ENCODE peak calls at places on chromosomes 16 and 17, in six cellular contexts. F, G, K, O, E and D are unnamed samples.

GRCh38 chr17:40777971-40778370 is 4.4 kb downstream of the KRT27 start:
- DNase-seq in F (no peak), G (no peak), K (no peak), O (no peak), E (no peak), D (no peak)

GRCh38 chr17:44865231-44865660 is 17.6 kb downstream of the HIGD1B start:
- DNase-seq in F (peak; percentile 59), G (peak; percentile 81), K (peak; percentile 90), O (peak; percentile 77), E (peak; percentile 69), D (peak; percentile 64)

GRCh38 chr16:75192606-75193264 is 14.2 kb downstream of the CTRB2 start:
- DNase-seq in F (no peak), G (no peak), K (no peak), O (no peak), E (no peak), D (no peak)

GRCh38 chr17:17269926-17270773 is 10.9 kb downstream of the COPS3 start:
- DNase-seq in F (no peak), G (peak; percentile 47), K (peak; percentile 84), O (peak; percentile 17), E (no peak), D (no peak)

GRCh38 chr17:44438634-44439033 is 49.2 kb upstream of the ITGA2B start:
- DNase-seq in F (no peak), G (no peak), K (peak; percentile 76), O (peak; percentile 4), E (peak; percentile 18), D (no peak)

GRCh38 chr16:16867994-16868393 is 489.1 kb downstream of the NPIPA7 start:
- DNase-seq in F (no peak), G (no peak), K (peak; percentile 79), O (no peak), E (no peak), D (no peak)

GRCh38 chr17:39628655-39629493 is 2.1 kb downstream of the PPP1R1B start:
- DNase-seq in F (no peak), G (no peak), K (peak; percentile 58), O (no peak), E (peak; percentile 89), D (no peak)

GRCh38 chr16:1787322-1788094 is 4.7 kb downstream of the NUBP2 start:
- DNase-seq in F (peak; percentile 32), G (no peak), K (no peak), O (no peak), E (no peak), D (no peak)

GRCh38 chr16:54125751-54126655 is 160.6 kb downstream of the IRX3 start:
- DNase-seq in F (no peak), G (no peak), K (no peak), O (no peak), E (no peak), D (no peak)

GRCh38 chr16:89572478-89573205 is 2.9 kb upstream of the CPNE7 start:
- DNase-seq in F (no peak), G (no peak), K (no peak), O (peak; percentile 33), E (no peak), D (no peak)

GRCh38 chr16:89575247-89576172 is at the start of gene CPNE7:
- DNase-seq in F (no peak), G (peak; percentile 57), K (peak; percentile 73), O (no peak), E (no peak), D (no peak)

GRCh38 chr16:89576173-89577054 is 856 bp downstream of the CPNE7 start:
- DNase-seq in F (no peak), G (no peak), K (no peak), O (no peak), E (no peak), D (no peak)

GRCh38 chr16:89573826-89574680 is 1.5 kb upstream of the CPNE7 start:
- DNase-seq in F (no peak), G (no peak), K (no peak), O (no peak), E (no peak), D (no peak)

DNA sequence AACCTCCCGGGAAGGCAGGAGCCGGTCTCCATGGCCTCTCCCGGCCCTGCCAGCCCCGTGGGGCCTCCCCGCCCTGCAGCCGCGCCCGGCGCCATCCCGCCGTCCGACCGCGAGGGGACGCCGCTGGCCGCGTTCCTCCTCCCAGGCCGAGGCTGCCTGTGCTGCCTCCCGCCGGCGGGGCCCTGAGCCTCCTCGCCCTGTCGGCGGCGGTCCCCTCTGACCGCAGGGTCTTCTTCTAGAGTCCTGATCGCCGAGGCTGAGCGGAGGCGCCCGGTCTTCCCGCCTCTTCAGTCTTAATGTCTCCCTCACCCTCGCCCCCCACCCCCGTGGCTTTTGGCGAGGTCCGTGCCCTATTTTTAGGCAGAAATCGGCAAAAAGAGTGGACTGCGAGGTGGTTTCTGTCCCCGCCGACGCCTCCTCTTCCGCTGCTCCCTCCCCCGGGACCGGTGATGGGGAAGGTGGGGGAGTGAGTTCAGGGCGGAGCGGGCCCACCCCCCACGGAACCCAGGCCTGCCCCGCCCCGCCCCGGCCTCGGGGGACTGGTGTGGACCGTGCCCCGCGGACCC is 794 bp upstream of the CPNE7 start:
- DNase-seq in F (no peak), G (peak; percentile 64), K (peak; percentile 94), O (peak; percentile 61), E (peak; percentile 72), D (peak; percentile 46)
- H3K4me3 ChIP-seq in F (no peak overlapping the region), G (peak overlapping the region; percentile 86), K (peak overlapping the region; percentile 68), O (peak overlapping the region; percentile 42), E (no peak overlapping the region), D (peak overlapping the region; percentile 45)

DNA sequence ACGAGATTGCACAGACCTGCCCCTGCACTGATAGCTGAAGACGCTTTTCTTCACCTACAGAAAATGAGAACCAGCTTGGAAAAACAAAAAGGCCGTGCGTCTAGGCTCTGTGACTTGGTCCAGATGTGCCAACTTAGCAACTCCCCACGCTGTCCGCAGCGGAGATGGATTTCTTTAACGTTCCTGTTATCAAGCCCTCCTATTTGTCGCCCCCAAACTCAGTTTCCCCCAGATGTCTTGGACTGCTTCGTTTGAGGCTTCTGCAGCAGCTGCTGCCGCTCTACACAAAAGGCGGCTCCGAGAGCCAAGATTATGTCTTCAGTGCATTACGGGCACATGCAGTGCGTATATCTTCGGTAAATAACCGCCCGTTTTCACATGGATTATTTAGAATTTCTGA is 240.5 kb upstream of the ZFHX3 start:
- DNase-seq in F (no peak), G (no peak), K (no peak), O (no peak), E (no peak), D (no peak)
- TF ChIP-seq CTCF in F (no peak), G (no peak), K (no peak), O (no peak), E (no peak), D (no peak)

GRCh38 chr17:79748296-79749099 is 17.8 kb downstream of the ENPP7 start:
- DNase-seq in F (no peak), G (no peak), K (peak; percentile 64), O (no peak), E (no peak), D (no peak)

GRCh38 chr17:79749958-79750357 is 19.2 kb downstream of the ENPP7 start:
- DNase-seq in F (no peak), G (no peak), K (no peak), O (no peak), E (no peak), D (no peak)

GRCh38 chr17:79747508-79748295 is 17.0 kb downstream of the ENPP7 start:
- DNase-seq in F (no peak), G (no peak), K (peak; percentile 69), O (no peak), E (no peak), D (no peak)

GRCh38 chr17:79750650-79751545 is 20.2 kb downstream of the ENPP7 start:
- DNase-seq in F (no peak), G (no peak), K (no peak), O (no peak), E (no peak), D (peak; percentile 13)

DNA sequence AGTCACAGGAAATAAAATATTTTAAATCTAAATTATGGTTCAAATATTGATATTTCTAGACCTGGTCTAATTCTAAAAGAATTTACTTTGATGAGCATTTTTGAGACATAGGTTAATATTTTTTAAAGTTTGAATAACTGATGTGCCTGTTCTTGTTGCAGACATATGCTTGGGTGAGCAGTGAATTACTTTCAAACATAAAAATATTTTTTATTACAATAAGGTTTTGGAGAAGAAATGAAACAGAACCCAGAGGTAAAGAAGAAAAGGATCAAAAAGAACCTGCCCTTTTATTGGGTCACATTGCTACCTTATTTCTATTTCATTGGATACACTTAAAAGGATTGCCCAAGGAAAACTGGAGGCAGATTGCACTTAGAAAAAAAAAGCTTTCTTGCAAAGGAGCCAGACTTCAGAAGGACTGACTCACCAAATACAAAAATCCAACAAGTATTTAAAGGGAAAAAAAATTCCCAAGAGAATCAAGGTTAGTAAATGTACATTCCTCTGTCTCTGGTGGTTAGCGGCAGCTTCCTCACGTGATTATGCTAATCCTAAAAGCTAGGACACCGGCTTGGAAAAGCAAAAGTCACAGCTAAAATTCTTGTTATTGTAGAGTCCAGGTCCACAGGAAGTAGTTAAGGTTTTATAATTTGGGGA is 18.5 kb downstream of the ENPP7 start:
- DNase-seq in F (no peak), G (no peak), K (no peak), O (no peak), E (no peak), D (no peak)
- H3K4me1 ChIP-seq in F (no peaks in the 10 kb centered on the region), G (peaks cover 20% of the 10 kb centered on the region), K (no peaks in the 10 kb centered on the region), O (peaks cover 3% of the 10 kb centered on the region), E (no peaks in the 10 kb centered on the region), D (peaks cover 7% of the 10 kb centered on the region)

GRCh38 chr16:89564476-89565255 is 4.2 kb downstream of the RPL13 start:
- DNase-seq in F (peak; percentile 35), G (no peak), K (peak; percentile 80), O (peak; percentile 41), E (peak; percentile 33), D (no peak)

GRCh38 chr16:89562027-89562599 is 1.6 kb downstream of the RPL13 start:
- DNase-seq in F (no peak), G (no peak), K (peak; percentile 45), O (peak; percentile 25), E (peak; percentile 58), D (no peak)

GRCh38 chr16:89563639-89564392 is 3.3 kb downstream of the RPL13 start:
- DNase-seq in F (peak; percentile 28), G (no peak), K (no peak), O (no peak), E (no peak), D (no peak)

GRCh38 chr16:89561195-89562026 is 929 bp downstream of the RPL13 start:
- DNase-seq in F (no peak), G (no peak), K (no peak), O (no peak), E (no peak), D (no peak)

DNA sequence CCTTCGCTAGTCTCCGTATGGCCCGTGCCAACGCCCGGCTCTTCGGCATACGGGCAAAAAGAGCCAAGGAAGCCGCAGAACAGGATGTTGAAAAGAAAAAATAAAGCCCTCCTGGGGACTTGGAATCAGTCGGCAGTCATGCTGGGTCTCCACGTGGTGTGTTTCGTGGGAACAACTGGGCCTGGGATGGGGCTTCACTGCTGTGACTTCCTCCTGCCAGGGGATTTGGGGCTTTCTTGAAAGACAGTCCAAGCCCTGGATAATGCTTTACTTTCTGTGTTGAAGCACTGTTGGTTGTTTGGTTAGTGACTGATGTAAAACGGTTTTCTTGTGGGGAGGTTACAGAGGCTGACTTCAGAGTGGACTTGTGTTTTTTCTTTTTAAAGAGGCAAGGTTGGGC is 2.5 kb downstream of the RPL13 start:
- DNase-seq in F (no peak), G (no peak), K (no peak), O (no peak), E (no peak), D (no peak)
- H3K4me3 ChIP-seq in F (no peak overlapping the region), G (no peak overlapping the region), K (peak overlapping the region; percentile 87), O (peak overlapping the region; percentile 98), E (no peak overlapping the region), D (no peak overlapping the region)